ENCODE peak calls at places on chromosomes 16 and 17, in ten cellular contexts. X is thoracic aorta, Q is prostate gland, C is brain microvascular endothelial cell, T is lung, K is uterus, Z is IMR-90, S is right cardiac atrium, L is left ventricle myocardium inferior, H is heart left ventricle. B is an unnamed sample.

GRCh38 chr17:46194393-46195216 is 1.4 kb upstream of the KANSL1 start:
- DNase-seq in X (no peak), Q (no peak), C (peak; percentile 45), T (no peak), K (no peak), Z (peak; percentile 59), S (no peak), L (no peak), H (no peak), B (peak; percentile 36)

GRCh38 chr16:74601131-74601871 is 5.6 kb downstream of the GLG1 start:
- DNase-seq in X (no peak), Q (no peak), C (no peak), T (no peak), K (no peak), Z (no peak), S (no peak), L (no peak), H (no peak), B (no peak)

GRCh38 chr17:16044484-16044883 is 44.9 kb downstream of the TTC19 start:
- DNase-seq in X (no peak), Q (no peak), C (no peak), T (no peak), K (no peak), Z (no peak), S (no peak), L (no peak), H (no peak), B (no peak)

GRCh38 chr16:89332248-89333245 is 115.0 kb downstream of the ZNF778 start:
- DNase-seq in X (no peak), Q (no peak), C (no peak), T (no peak), K (no peak), Z (no peak), S (peak; percentile 40), L (no peak), H (no peak), B (no peak)

GRCh38 chr17:21213491-21214014 is 408 bp downstream of the TMEM11 start:
- DNase-seq in X (no peak), Q (no peak), C (peak; percentile 3), T (peak; percentile 53), K (no peak), Z (no peak), S (peak; percentile 76), L (no peak), H (no peak), B (no peak)

GRCh38 chr16:68907297-68907999 is 64.1 kb downstream of the TANGO6 start:
- DNase-seq in X (no peak), Q (peak; percentile 52), C (no peak), T (no peak), K (no peak), Z (no peak), S (no peak), L (no peak), H (no peak), B (no peak)

GRCh38 chr17:69779378-69780214 is 295.4 kb upstream of the KCNJ16 start:
- DNase-seq in X (no peak), Q (no peak), C (peak; percentile 22), T (no peak), K (no peak), Z (peak; percentile 90), S (no peak), L (no peak), H (no peak), B (no peak)

GRCh38 chr17:78479369-78479768 is 97.8 kb downstream of the DNAH17 start:
- DNase-seq in X (no peak), Q (no peak), C (no peak), T (no peak), K (no peak), Z (no peak), S (no peak), L (no peak), H (no peak), B (peak; percentile 62)

GRCh38 chr17:80005360-80006338 is 30.0 kb downstream of the TBC1D16 start:
- DNase-seq in X (no peak), Q (no peak), C (no peak), T (peak; percentile 60), K (peak; percentile 58), Z (peak; percentile 31), S (no peak), L (no peak), H (peak; percentile 48), B (peak; percentile 77)

GRCh38 chr17:78000351-78000750 is 41.8 kb downstream of the TNRC6C start:
- DNase-seq in X (no peak), Q (no peak), C (peak; percentile 32), T (no peak), K (no peak), Z (peak; percentile 60), S (no peak), L (no peak), H (no peak), B (no peak)

GRCh38 chr17:4733073-4733531 is 1.9 kb downstream of the MED11 start:
- DNase-seq in X (no peak), Q (no peak), C (no peak), T (no peak), K (no peak), Z (no peak), S (peak; percentile 69), L (no peak), H (no peak), B (no peak)
- H3K27ac ChIP-seq in X (no peak overlapping the region), Q (no peak overlapping the region), C (no peak overlapping the region), T (peak overlapping the region; percentile 55), K (no peak overlapping the region), Z (no peak overlapping the region), S (no peak overlapping the region), L (no peak overlapping the region), H (no peak overlapping the region), B (no peak overlapping the region)

DNA sequence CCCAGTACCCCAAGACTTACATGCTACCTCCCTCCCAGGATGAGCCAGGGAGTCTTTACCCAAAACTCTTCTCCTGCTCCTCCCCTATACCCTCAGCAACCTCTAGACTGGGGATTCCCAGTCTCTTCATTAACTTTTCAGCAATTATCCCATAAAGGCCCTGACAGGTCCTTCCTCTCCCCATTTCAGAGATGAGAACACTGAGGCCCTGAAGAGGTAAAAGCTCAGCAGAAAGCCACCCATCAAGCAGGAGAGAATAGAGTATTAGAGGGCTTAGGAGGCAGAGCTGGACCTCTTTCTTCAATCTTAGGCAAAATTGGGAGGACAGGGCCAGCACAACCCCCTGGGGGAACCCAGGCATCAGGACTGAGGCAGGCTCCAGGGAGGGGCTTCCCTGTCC is 5.9 kb upstream of the SP6 start:
- DNase-seq in X (no peak), Q (no peak), C (no peak), T (no peak), K (no peak), Z (no peak), S (no peak), L (no peak), H (no peak), B (no peak)
- H3K27me3 ChIP-seq in X (peaks cover 26% of the 10 kb centered on the region), Q (no peaks in the 10 kb centered on the region), C (peaks cover 30% of the 10 kb centered on the region), T (no peaks in the 10 kb centered on the region), K (peaks cover 17% of the 10 kb centered on the region), Z (peaks cover 56% of the 10 kb centered on the region), S (no peaks in the 10 kb centered on the region), L (peaks cover 96% of the 10 kb centered on the region), H (peaks cover 39% of the 10 kb centered on the region), B (no peaks in the 10 kb centered on the region)

GRCh38 chr17:75407655-75408352 is 2.3 kb upstream of the GRB2 start:
- DNase-seq in X (no peak), Q (no peak), C (no peak), T (no peak), K (no peak), Z (no peak), S (no peak), L (no peak), H (no peak), B (no peak)

GRCh38 chr17:75404223-75404738 is 1.2 kb downstream of the GRB2 start:
- DNase-seq in X (no peak), Q (peak; percentile 54), C (peak; percentile 75), T (peak; percentile 65), K (peak; percentile 61), Z (peak; percentile 83), S (peak; percentile 81), L (peak; percentile 30), H (peak; percentile 61), B (peak; percentile 86)

GRCh38 chr17:75405365-75406221 is at the start of gene GRB2:
- DNase-seq in X (peak; percentile 90), Q (peak; percentile 98), C (peak; percentile 95), T (peak; percentile 99), K (peak; percentile 99), Z (peak; percentile 92), S (peak; percentile 99), L (peak; percentile 99), H (peak; percentile 99), B (peak; percentile 100)

GRCh38 chr17:75404739-75405364 is 626 bp downstream of the GRB2 start:
- DNase-seq in X (no peak), Q (no peak), C (no peak), T (peak; percentile 44), K (peak; percentile 43), Z (peak; percentile 52), S (peak; percentile 71), L (peak; percentile 31), H (peak; percentile 35), B (peak; percentile 54)

GRCh38 chr17:75406222-75406615 is 741 bp upstream of the GRB2 start:
- DNase-seq in X (no peak), Q (no peak), C (no peak), T (no peak), K (no peak), Z (no peak), S (no peak), L (no peak), H (no peak), B (no peak)
- H3K4me3 ChIP-seq in X (peak overlapping the region; percentile 96), Q (peak overlapping the region; percentile 84), C (peak overlapping the region; percentile 63), T (peak overlapping the region; percentile 14), K (peak overlapping the region; percentile 95), Z (peak overlapping the region; percentile 51), S (peak overlapping the region; percentile 98), L (peak overlapping the region; percentile 100), H (peak overlapping the region; percentile 99), B (peak overlapping the region; percentile 54)

GRCh38 chr17:81959362-81960129 is 1.4 kb downstream of the NOTUM start:
- DNase-seq in X (no peak), Q (peak; percentile 53), C (no peak), T (peak; percentile 68), K (peak; percentile 67), Z (peak; percentile 24), S (peak; percentile 90), L (peak; percentile 75), H (peak; percentile 70), B (peak; percentile 84)

GRCh38 chr17:81962499-81963441 is 1.8 kb upstream of the NOTUM start:
- DNase-seq in X (no peak), Q (no peak), C (no peak), T (no peak), K (no peak), Z (no peak), S (peak; percentile 41), L (no peak), H (no peak), B (no peak)

GRCh38 chr17:81960130-81960958 is 643 bp downstream of the NOTUM start:
- DNase-seq in X (no peak), Q (no peak), C (no peak), T (no peak), K (no peak), Z (no peak), S (peak; percentile 51), L (no peak), H (no peak), B (peak; percentile 57)

GRCh38 chr17:81961554-81962498 is 839 bp upstream of the NOTUM start:
- DNase-seq in X (no peak), Q (no peak), C (no peak), T (no peak), K (no peak), Z (no peak), S (peak; percentile 50), L (no peak), H (no peak), B (no peak)

DNA sequence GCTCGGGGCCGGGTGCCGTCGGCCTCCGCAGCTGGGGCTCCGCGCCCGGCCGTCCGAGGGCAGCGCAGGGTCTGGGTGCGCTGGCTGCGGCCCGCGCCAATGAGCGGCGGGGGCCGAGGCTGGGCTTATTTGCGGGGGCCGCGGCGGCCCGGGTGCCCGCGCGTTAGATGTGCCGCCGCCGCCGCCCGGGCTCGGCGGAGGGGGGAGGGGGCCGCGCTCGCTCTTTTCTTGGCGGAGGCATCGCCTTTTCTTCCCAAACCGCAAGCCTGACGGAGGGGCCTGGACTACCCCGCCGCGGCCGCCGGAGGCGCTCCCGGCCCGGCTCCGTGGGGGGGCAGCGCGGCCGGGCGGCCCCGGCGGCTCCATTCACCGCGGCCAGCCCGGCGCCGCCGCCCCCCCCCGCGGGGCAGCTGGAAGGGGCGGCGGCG is at the start of gene NOTUM:
- DNase-seq in X (no peak), Q (no peak), C (no peak), T (no peak), K (no peak), Z (peak; percentile 12), S (peak; percentile 58), L (no peak), H (no peak), B (peak; percentile 72)
- H3K27ac ChIP-seq in X (no peak within 1 kb of the TSS), Q (no peak within 1 kb of the TSS), C (no peak within 1 kb of the TSS), T (no peak within 1 kb of the TSS), K (no peak within 1 kb of the TSS), Z (no peak within 1 kb of the TSS), S (no peak within 1 kb of the TSS), L (no peak within 1 kb of the TSS), H (no peak within 1 kb of the TSS), B (peak within 1 kb of the TSS; percentile 3)